ENCODE peak calls at places on chromosome 22, in four cellular contexts. E, S, P and U are unnamed samples.

GRCh38 chr22:43404673-43405385 is 7.0 kb upstream of the MPPED1 start:
- DNase-seq in E (no peak), S (no peak), P (no peak), U (no peak)

GRCh38 chr22:33438273-33438672 is 380.1 kb upstream of the SYN3 start:
- DNase-seq in E (peak; percentile 54), S (no peak), P (no peak), U (no peak)

GRCh38 chr22:25880524-25880923 is 138.5 kb downstream of the MYO18B start:
- DNase-seq in E (no peak), S (no peak), P (no peak), U (no peak)

GRCh38 chr22:50717709-50718351 is 20.2 kb upstream of the ACR start:
- DNase-seq in E (no peak), S (no peak), P (no peak), U (no peak)

GRCh38 chr22:33537059-33537458 is 383.2 kb downstream of the LARGE1 start:
- DNase-seq in E (no peak), S (no peak), P (no peak), U (no peak)

GRCh38 chr22:27630754-27631153 is 170.8 kb downstream of the MN1 start:
- DNase-seq in E (no peak), S (no peak), P (no peak), U (no peak)

GRCh38 chr22:27242111-27242436 is 559.5 kb downstream of the MN1 start:
- DNase-seq in E (no peak), S (no peak), P (peak; percentile 51), U (no peak)

GRCh38 chr22:47379037-47379436 is 616.6 kb downstream of the TBC1D22A start:
- DNase-seq in E (no peak), S (no peak), P (no peak), U (peak; percentile 35)

GRCh38 chr22:20972933-20973577 is 6.0 kb downstream of the AIFM3 start:
- DNase-seq in E (no peak), S (no peak), P (no peak), U (no peak)

GRCh38 chr22:42379961-42380537 is 52.2 kb downstream of the NFAM1 start:
- DNase-seq in E (no peak), S (no peak), P (no peak), U (no peak)

GRCh38 chr22:36853407-36854099 is 7.3 kb upstream of the NCF4 start:
- DNase-seq in E (peak; percentile 22), S (peak; percentile 45), P (no peak), U (peak; percentile 17)

GRCh38 chr22:40178417-40179409 is 988 bp downstream of the TNRC6B start:
- DNase-seq in E (no peak), S (peak; percentile 19), P (no peak), U (no peak)

GRCh38 chr22:27213766-27214581 is 556.6 kb downstream of the MIAT start:
- DNase-seq in E (no peak), S (peak; percentile 65), P (peak; percentile 84), U (no peak)

GRCh38 chr22:27698830-27699229 is 102.7 kb downstream of the MN1 start:
- DNase-seq in E (no peak), S (no peak), P (no peak), U (no peak)

GRCh38 chr22:32240461-32240860 is 14.7 kb downstream of the SLC5A4 start:
- DNase-seq in E (no peak), S (no peak), P (no peak), U (no peak)

GRCh38 chr22:32994046-32994827 is 63.9 kb downstream of the SYN3 start:
- DNase-seq in E (no peak), S (no peak), P (no peak), U (no peak)

GRCh38 chr22:27086728-27087450 is 429.5 kb downstream of the MIAT start:
- DNase-seq in E (no peak), S (no peak), P (no peak), U (no peak)

GRCh38 chr22:47918276-47918928 is 1156.0 kb downstream of the TBC1D22A start:
- DNase-seq in E (no peak), S (no peak), P (no peak), U (no peak)

GRCh38 chr22:46947516-46948260 is 185.2 kb downstream of the TBC1D22A start:
- DNase-seq in E (no peak), S (no peak), P (no peak), U (no peak)

GRCh38 chr22:46848227-46848626 is 85.8 kb downstream of the TBC1D22A start:
- DNase-seq in E (no peak), S (no peak), P (no peak), U (no peak)

GRCh38 chr22:47112994-47113879 is 350.8 kb downstream of the TBC1D22A start:
- DNase-seq in E (no peak), S (no peak), P (no peak), U (no peak)

GRCh38 chr22:25393121-25393805 is 171.2 kb upstream of the GRK3 start:
- DNase-seq in E (no peak), S (no peak), P (no peak), U (no peak)

GRCh38 chr22:39254122-39254521 is 9.3 kb upstream of the PDGFB start:
- DNase-seq in E (no peak), S (no peak), P (no peak), U (no peak)

GRCh38 chr22:47322854-47323253 is 560.4 kb downstream of the TBC1D22A start:
- DNase-seq in E (no peak), S (no peak), P (no peak), U (peak; percentile 4)

GRCh38 chr22:28484662-28485061 is 195.0 kb downstream of the TTC28 start:
- DNase-seq in E (no peak), S (no peak), P (no peak), U (no peak)

GRCh38 chr22:37010976-37011375 is 8.3 kb downstream of the TST start:
- DNase-seq in E (no peak), S (no peak), P (no peak), U (no peak)

GRCh38 chr22:40383905-40384304 is 13.5 kb downstream of the SGSM3 start:
- DNase-seq in E (no peak), S (no peak), P (peak; percentile 32), U (no peak)

GRCh38 chr22:25668437-25668836 is 73.6 kb upstream of the MYO18B start:
- DNase-seq in E (no peak), S (peak; percentile 36), P (peak; percentile 69), U (no peak)

GRCh38 chr22:45966320-45966891 is 10.6 kb downstream of the WNT7B start:
- DNase-seq in E (no peak), S (no peak), P (no peak), U (no peak)

GRCh38 chr22:48591286-48592065 is 1236.2 kb downstream of the BRD1 start:
- DNase-seq in E (no peak), S (no peak), P (no peak), U (no peak)

GRCh38 chr22:20834725-20835124 is 23.9 kb downstream of the PI4KA start:
- DNase-seq in E (no peak), S (no peak), P (no peak), U (no peak)

DNA sequence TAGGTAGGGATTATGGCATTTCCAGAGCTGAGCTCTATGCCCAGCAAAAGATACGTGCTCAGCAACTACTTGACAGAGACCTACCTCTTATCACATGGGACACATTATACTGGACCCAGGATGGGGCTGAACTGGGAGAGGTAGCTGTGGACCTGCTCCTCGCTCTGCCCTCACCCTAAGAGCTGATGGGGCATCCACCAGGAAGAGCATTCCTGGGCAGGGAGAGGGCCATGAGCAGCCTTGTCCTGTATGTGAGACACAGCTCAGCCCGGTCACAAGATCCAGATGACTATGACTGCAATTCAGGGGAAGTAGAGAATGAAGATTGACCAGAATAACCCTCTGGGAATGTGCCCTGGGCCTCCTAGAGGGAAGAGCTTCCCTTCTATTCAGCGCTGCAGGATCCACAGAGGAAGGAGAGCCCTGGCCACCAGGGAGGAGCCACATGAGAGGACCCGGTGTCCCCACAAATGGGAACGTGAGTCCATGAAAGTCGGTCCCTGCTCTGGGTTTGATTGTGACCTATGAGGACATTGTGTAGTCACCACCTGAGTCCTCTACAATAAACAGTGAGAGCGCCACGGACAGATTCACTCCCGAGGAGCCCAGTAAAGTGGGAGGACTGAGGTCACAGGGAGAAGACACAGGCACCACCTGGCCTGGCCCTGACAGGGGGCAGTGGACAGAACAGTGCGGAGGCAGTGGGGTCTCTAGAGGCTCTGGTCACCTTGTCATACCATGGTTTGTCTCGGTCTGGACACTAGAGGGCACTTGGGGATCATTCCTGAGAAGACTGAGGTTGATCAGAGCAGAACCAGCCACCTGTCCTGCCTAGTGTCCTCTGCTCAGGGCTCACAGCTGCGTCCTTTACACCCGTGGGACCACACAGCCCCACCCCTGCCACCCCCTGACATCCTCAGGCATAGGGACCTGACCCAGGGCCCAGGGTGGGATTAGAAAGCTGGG is 99.5 kb downstream of the ZNF280B start:
- DNase-seq in E (peak; percentile 15), S (peak; percentile 20), P (no peak), U (no peak)
- TF ChIP-seq CTCF in E (peak; percentile 38), S (peak; percentile 15), P (no peak), U (peak; percentile 64)

DNA sequence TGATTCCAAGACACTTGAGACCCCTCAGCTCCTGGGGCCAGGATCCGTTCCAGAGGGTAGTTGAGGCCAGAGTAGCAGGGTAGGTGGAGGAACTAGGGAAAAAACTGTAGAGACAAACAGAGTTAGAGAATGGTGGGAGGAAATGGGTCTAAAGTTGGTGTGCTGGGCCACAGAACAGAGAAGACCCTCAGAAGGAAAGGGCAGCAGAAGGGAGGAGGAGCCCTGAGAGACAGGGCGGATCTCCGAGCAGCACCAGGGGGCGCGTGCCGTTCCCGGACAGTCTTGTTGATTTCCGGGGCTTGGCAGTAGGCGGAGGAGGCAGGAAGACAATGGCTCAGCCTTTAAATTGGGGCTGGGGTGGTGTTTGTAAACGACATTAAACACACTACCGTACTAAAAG is 2.4 kb upstream of the CECR2 start:
- DNase-seq in E (peak; percentile 30), S (no peak), P (peak; percentile 49), U (no peak)
- H3K4me3 ChIP-seq in E (no peak overlapping the region), S (no peak overlapping the region), P (no peak overlapping the region), U (no peak overlapping the region)

GRCh38 chr22:19488884-19489843 is 9.4 kb downstream of the CDC45 start:
- DNase-seq in E (no peak), S (no peak), P (no peak), U (no peak)
- TF ChIP-seq CTCF in E (no peak), S (no peak), P (no peak), U (peak; percentile 43)

DNA sequence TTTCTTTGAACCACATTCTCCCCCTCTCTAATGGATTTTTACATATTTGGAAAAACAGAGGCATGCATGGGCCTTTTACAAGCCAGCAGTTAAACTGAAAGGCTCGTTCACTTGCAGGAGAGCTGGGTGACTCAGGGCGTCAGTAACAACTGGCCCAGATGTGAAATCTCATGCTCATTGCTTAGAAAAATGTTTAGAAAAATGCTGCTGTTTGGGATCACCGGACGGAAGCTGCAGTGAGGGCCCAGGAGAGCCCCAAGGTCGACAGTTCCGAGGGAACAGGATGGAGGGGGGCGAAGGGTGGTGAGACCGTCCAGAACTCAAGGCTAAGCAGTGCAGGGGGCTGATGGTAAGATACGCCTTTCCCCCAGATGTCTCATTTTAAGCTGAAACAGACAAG is 41.7 kb upstream of the SMTN start:
- DNase-seq in E (no peak), S (no peak), P (peak; percentile 65), U (no peak)
- H3K4me3 ChIP-seq in E (no peak overlapping the region), S (no peak overlapping the region), P (no peak overlapping the region), U (no peak overlapping the region)

DNA sequence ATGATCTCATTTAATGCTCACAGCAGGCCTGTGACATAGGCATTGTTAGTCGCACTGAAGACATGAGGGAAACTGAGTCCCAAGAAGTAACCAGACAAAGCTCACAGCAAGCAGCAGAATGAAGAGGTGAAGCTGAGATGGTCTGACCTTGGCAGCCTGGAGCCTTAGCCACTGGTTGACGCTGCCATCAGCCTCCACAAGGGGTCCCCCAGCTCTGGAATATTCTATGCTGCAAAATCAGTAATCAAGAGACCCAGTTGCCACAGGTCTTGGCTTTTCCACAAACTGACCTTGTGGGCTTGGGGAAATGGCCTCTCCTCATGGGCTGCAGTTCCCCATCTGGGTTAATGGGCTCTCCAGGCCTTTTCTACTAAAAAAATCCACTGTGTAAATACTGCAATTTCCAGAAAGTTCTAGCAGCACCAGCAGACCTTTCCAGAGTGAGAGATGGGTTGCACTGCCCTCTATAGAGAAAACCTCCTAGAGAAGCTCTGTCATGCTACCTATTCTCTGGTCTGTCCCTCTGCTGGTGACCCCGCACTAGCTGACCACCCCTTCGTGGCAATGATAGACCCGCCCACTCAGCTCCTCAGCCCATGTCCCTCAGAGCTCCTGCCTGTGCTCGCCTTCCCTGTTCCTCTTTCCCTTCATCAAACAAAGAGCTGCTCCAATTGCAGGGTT is 22.6 kb upstream of the ISX start:
- DNase-seq in E (no peak), S (no peak), P (no peak), U (no peak)
- TF ChIP-seq CTCF in E (no peak), S (no peak), P (no peak), U (peak; percentile 43)